ENCODE peak calls at places on chromosomes 7 and 10, in ten cellular contexts. P, W, D, U, C, G, H, X, S and Q are unnamed samples. For H3K4me1, the result is how much of the 10 kb centered on the place peaks cover.

GRCh38 chr10:10526846-10527245 is 490.8 kb upstream of the CELF2 start:
- DNase-seq in U (no peak), C (no peak), S (no peak), H (no peak), P (no peak), D (no peak), G (no peak), X (no peak), W (no peak), Q (no peak)

GRCh38 chr7:100745184-100745583 is 11.8 kb downstream of the ZAN start:
- DNase-seq in P (no peak), G (peak), C (no peak), S (no peak), U (no peak), D (peak), X (peak), H (peak), W (no peak), Q (no peak)

GRCh38 chr7:32891046-32891799 is at the start of gene KBTBD2:
- DNase-seq in U (peak), C (peak), P (peak), G (peak), X (peak), D (peak), H (peak), W (peak), S (peak), Q (peak)

GRCh38 chr7:107697246-107698044 is 36.8 kb downstream of the SLC26A4 start:
- DNase-seq in C (no peak), H (no peak), P (no peak), U (no peak), W (no peak), G (no peak), D (no peak), X (peak), S (no peak), Q (no peak)

GRCh38 chr7:362416-363096 is 72.6 kb downstream of the FOXL3 start:
- DNase-seq in H (no peak), C (peak), X (peak), S (peak), G (peak), U (peak), W (no peak), P (peak), D (no peak), Q (peak)

GRCh38 chr7:67937717-67938191 is 941.1 kb downstream of the TYW1 start:
- DNase-seq in U (no peak), C (no peak), X (no peak), D (no peak), W (no peak), G (no peak), S (peak), P (no peak), H (no peak), Q (no peak)

GRCh38 chr7:99201027-99201426 is 6.9 kb downstream of the KPNA7 start:
- DNase-seq in C (no peak), X (no peak), P (peak), G (no peak), D (no peak), H (no peak), W (peak), U (no peak), S (peak), Q (no peak)

GRCh38 chr7:94149776-94150545 is 145.8 kb upstream of the BET1 start:
- DNase-seq in G (no peak), W (no peak), X (peak), D (no peak), U (no peak), P (no peak), C (no peak), S (no peak), H (no peak), Q (no peak)

GRCh38 chr7:121160150-121161008 is 168.4 kb upstream of the WNT16 start:
- DNase-seq in C (no peak), S (no peak), D (no peak), W (no peak), H (no peak), U (no peak), G (no peak), P (no peak), X (no peak), Q (no peak)
- TF ChIP-seq CTCF in C (no peak), S (no peak), D (no peak), W (no peak), H (no peak), U (no peak), G (no peak), P (no peak), X (no peak), Q (no peak)

GRCh38 chr10:103638948-103639347 is 145.4 kb downstream of the NEURL1 start:
- DNase-seq in W (no peak), S (no peak), P (no peak), U (no peak), H (no peak), X (no peak), C (no peak), G (no peak), D (no peak), Q (peak)
- H3K4me1 ChIP-seq in W (under half), S (under half), P (under half), U (under half), H (under half), X (under half), C (half or more), G (under half), D (under half), Q (under half)

GRCh38 chr10:4719040-4719439 is 107.0 kb upstream of the AKR1E2 start:
- DNase-seq in D (no peak), H (no peak), X (no peak), C (no peak), W (no peak), U (no peak), S (no peak), P (no peak), G (no peak), Q (no peak)

GRCh38 chr10:4720463-4720862 is 105.5 kb upstream of the AKR1E2 start:
- DNase-seq in U (no peak), H (no peak), W (no peak), X (no peak), G (no peak), S (no peak), P (no peak), C (no peak), D (no peak), Q (no peak)

GRCh38 chr10:4719671-4720070 is 106.3 kb upstream of the AKR1E2 start:
- DNase-seq in S (no peak), G (no peak), P (no peak), C (no peak), H (no peak), D (no peak), W (no peak), U (no peak), X (no peak), Q (no peak)

GRCh38 chr10:4723860-4724259 is 102.1 kb upstream of the AKR1E2 start:
- DNase-seq in U (no peak), D (no peak), W (no peak), S (no peak), X (no peak), P (no peak), C (no peak), H (no peak), G (no peak), Q (no peak)

DNA sequence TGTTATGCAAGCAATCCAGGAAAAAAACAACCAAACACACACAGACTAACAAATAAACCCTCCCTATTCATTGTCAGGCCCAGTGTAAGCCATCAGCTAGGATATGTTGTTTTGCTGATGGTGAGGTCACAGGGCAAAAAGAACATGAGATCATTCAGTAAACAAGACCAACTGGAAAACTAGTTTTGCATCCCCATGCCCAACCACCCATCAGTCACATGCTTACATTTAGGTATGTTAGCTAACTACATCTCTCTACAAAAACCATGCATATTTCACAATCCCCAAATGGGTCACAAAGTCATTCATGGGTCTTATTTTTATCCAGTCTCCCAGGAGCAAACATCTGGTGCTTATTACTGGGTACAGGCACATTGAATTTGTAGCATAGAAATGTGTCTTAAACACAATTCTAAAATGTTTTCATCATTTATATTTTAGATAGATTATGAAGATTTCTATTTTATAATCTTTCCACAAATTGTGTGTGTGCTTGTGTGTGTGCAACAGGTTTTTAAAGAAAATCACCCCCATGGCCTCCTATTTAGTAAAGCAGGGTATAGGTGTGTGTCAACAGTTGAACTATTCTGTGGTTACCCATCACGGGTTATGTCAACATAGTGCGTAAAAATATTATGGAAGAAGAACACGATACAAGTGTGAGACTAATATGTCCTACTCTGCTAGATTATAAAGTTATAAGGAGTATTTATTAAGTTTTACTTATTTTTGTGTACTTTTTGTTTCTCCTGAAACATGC is 103.8 kb upstream of the AKR1E2 start:
- DNase-seq in D (no peak), X (no peak), P (no peak), G (no peak), W (no peak), C (no peak), H (no peak), U (no peak), S (peak), Q (no peak)
- H3K4me3 ChIP-seq in D (no peak), X (no peak), P (no peak), G (no peak), W (no peak), C (no peak), H (no peak), U (no peak), S (no peak), Q (no peak)

DNA sequence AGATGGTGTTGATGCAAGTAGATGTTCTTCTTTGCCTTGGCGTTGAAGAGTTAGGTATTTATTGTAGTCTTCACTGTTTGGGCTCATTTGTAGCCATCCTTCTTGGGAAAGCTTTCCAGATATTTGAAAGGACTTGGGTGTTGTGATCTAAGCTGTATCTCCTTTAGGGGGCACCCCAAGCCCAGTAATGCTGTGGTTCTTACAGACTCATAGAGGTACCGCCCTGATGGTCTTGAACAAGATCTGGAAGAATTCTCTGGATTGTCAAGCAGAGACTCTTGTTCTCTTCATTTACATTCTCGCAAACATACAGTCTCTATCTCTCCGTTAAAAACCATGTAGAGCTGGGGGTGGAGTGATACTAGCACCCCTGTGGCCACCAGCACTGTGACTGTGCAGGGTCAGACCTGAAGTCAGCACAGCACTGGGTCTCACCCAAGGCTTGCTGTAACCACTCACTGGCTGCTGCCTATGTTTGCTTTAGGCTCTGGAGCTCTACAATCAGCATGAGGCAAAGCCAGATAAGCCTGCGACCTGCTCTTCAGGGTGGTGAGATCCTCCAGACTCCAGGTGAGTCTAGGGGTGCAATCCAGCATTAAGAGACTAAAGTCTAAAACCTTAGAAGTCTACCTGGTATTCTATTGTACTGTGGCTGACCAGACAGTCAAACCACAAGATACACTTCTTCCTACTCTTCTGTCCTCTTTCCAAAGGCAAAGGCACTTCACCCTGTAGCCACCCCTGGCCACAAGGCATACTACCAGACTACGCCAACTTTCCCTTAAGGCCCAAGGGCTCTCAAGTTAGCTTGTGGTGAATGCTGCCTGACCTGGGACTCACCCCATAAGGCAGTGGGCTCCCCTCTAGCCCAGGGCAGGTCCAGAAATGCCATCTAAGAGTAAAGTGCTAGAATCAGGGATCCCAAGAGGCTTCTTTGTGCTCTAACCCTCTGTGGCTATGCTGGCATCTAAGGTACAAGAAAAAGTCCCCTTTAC is 209.7 kb upstream of the TMEM196 start:
- DNase-seq in X (peak), W (peak), H (no peak), P (no peak), D (no peak), C (no peak), S (peak), G (no peak), U (no peak), Q (no peak)
- TF ChIP-seq CTCF in X (no peak), W (peak), H (peak), P (peak), D (no peak), C (peak), S (peak), G (peak), U (no peak), Q (peak)

GRCh38 chr10:8061274-8062211 is 7.1 kb downstream of the GATA3 start:
- DNase-seq in H (no peak), P (no peak), S (no peak), U (no peak), D (no peak), X (peak), W (no peak), C (no peak), G (no peak), Q (no peak)
- H3K4me1 ChIP-seq in H (under half), P (under half), S (under half), U (under half), D (under half), X (half or more), W (under half), C (under half), G (under half), Q (under half)